ENCODE peak calls at places on chromosomes 4 and X, in six cellular contexts. K is brain microvascular endothelial cell, D is fibroblast of mammary gland, G is RWPE2, B is GM13977, F is left lung. L is an unnamed sample.

GRCh38 chr4:67871867-67872266 is 11.9 kb downstream of the TMPRSS11D start:
- DNase-seq in K (peak; percentile 39), D (peak; percentile 72), G (no peak), B (peak; percentile 26), F (no peak), L (peak; percentile 64)

GRCh38 chr4:99852199-99852718 is 35.6 kb downstream of the DAPP1 start:
- DNase-seq in K (no peak), D (no peak), G (no peak), B (no peak), F (no peak), L (no peak)

GRCh38 chrX:101617211-101618191 is at the start of gene ARMCX6:
- DNase-seq in K (peak; percentile 60), D (peak; percentile 74), G (no peak), B (peak; percentile 78), F (peak; percentile 92), L (peak; percentile 73)

GRCh38 chr4:189046642-189047041 is 894.0 kb upstream of the FRG1 start:
- DNase-seq in K (peak; percentile 16), D (peak; percentile 49), G (no peak), B (no peak), F (no peak), L (peak; percentile 36)

GRCh38 chr4:48033825-48034413 is 17.3 kb downstream of the NIPAL1 start:
- DNase-seq in K (peak; percentile 57), D (peak; percentile 16), G (no peak), B (no peak), F (no peak), L (no peak)

GRCh38 chrX:155768036-155768769 is 112.9 kb upstream of the VAMP7 start:
- DNase-seq in K (peak; percentile 13), D (peak; percentile 69), G (no peak), B (no peak), F (peak; percentile 53), L (peak; percentile 35)

GRCh38 chr4:657338-658030 is 16.6 kb downstream of the ATP5ME start:
- DNase-seq in K (no peak), D (no peak), G (peak; percentile 54), B (no peak), F (no peak), L (no peak)

GRCh38 chrX:44223150-44223549 is 120.3 kb downstream of the EFHC2 start:
- DNase-seq in K (peak; percentile 54), D (peak; percentile 80), G (no peak), B (no peak), F (no peak), L (peak; percentile 78)

GRCh38 chr4:2007804-2008670 is 737 bp downstream of the NELFA start:
- DNase-seq in K (no peak), D (peak; percentile 21), G (no peak), B (peak; percentile 40), F (peak; percentile 80), L (no peak)

GRCh38 chrX:14026121-14026520 is 3.6 kb downstream of the GEMIN8 start:
- DNase-seq in K (no peak), D (no peak), G (no peak), B (no peak), F (no peak), L (no peak)

GRCh38 chr4:184514121-184514988 is 40.0 kb upstream of the IRF2 start:
- DNase-seq in K (peak; percentile 87), D (peak; percentile 92), G (no peak), B (peak; percentile 86), F (peak; percentile 88), L (peak; percentile 86)

GRCh38 chr4:6991771-6992557 is 51.2 kb upstream of the TADA2B start:
- DNase-seq in K (peak; percentile 73), D (peak; percentile 94), G (no peak), B (no peak), F (no peak), L (peak; percentile 92)

GRCh38 chrX:130165181-130165702 is 399 bp downstream of the AIFM1 start:
- DNase-seq in K (peak; percentile 16), D (peak; percentile 56), G (no peak), B (no peak), F (no peak), L (no peak)

GRCh38 chr4:117429506-117429905 is 344.1 kb upstream of the TRAM1L1 start:
- DNase-seq in K (no peak), D (no peak), G (peak; percentile 16), B (no peak), F (peak; percentile 37), L (no peak)

GRCh38 chr4:117434424-117434823 is 349.0 kb upstream of the TRAM1L1 start:
- DNase-seq in K (no peak), D (no peak), G (no peak), B (no peak), F (no peak), L (no peak)

DNA sequence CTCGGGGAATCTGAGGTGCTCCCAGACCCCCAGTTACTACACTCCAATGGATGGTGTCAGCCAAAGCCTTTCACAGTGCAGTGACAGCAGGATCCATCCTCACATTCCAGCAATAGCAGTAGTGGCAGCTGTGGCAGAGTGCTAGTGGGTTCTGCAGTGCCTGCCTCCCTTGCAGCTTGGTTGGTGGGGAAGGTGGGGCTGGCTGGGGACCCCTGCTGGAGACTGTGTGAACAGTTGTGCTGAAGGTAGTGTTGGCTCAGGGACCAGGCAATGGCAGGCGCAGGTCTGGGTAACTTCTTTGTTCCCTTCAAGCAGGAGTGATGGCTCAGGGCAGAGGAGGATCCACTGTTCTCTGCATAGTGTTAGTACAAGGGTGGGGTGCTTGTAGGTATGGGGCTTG is 343.7 kb upstream of the TRAM1L1 start:
- DNase-seq in K (no peak), D (no peak), G (no peak), B (no peak), F (peak; percentile 24), L (no peak)
- TF ChIP-seq CTCF in K (peak; percentile 24), D (no peak), G (no peak), B (peak; percentile 13), F (no peak), L (no peak)

GRCh38 chrX:108298165-108298602 is 140.0 kb downstream of the COL4A6 start:
- DNase-seq in K (no peak), D (no peak), G (no peak), B (no peak), F (peak; percentile 35), L (no peak)

GRCh38 chrX:108299704-108300103 is 138.5 kb downstream of the COL4A6 start:
- DNase-seq in K (no peak), D (no peak), G (no peak), B (no peak), F (no peak), L (no peak)

GRCh38 chrX:108292053-108292452 is 146.2 kb downstream of the COL4A6 start:
- DNase-seq in K (no peak), D (no peak), G (no peak), B (no peak), F (no peak), L (no peak)

GRCh38 chrX:108299101-108299591 is 139.1 kb downstream of the COL4A6 start:
- DNase-seq in K (peak; percentile 40), D (peak; percentile 20), G (no peak), B (no peak), F (no peak), L (peak; percentile 43)

DNA sequence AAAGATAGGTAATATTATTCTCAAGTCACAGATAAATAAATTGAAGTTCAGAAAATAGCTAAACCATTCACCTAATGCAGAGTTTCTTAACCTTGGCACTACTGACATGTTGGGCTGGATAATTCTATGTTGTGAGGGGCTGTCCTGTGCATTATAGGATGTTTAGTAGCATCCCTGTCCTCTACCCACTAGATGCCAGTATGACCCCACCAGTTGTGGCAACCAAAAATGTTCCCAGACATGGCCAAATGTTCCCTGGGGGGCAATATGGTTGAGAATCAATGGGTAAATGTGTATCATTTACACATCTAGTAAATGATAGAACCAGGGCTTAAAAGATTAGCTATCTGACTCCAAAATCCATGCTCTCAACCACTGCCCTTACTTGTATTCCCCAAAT is 140.9 kb downstream of the COL4A6 start:
- DNase-seq in K (no peak), D (no peak), G (no peak), B (no peak), F (no peak), L (no peak)
- TF ChIP-seq CTCF in K (peak; percentile 22), D (peak; percentile 6), G (peak; percentile 27), B (no peak), F (no peak), L (no peak)

DNA sequence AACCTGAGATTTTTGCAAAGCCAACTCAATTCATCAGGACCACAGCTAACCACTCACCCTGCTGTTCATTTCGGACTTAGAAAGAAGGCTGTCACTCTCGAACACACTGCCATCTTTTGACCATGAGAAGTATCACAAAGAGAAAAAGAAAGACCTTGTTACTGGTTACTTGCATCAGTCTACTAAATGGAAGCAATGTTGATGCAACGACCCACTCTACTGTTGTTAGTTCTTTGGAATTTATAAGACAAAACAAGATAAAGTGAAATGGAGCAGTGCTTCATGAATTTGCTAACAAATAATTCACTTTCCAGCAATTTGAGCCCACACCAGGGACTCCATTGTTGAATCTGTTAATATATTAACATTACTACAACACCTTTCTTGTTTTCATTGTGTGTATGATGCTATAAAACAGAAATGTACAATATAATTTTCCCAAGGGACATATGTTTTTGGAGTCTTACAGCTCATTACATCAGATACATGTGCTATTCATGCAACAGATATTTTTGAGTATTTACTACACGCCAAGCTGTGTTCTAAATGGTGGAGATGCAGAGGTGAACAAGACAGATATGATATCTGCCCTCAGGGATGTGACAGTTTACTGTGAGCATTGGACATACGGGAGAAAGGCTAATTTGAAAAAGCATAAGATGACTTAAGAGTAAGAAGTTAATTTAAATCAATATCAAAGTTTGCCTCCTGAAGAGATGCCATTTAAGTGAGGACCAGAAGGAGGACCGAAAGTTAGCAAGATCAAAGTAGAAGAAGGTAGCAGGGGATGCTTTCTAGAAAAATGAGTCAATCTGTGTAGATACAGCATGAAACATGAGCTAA is 87.2 kb downstream of the AREG start:
- DNase-seq in K (peak; percentile 78), D (peak; percentile 92), G (no peak), B (peak; percentile 9), F (no peak), L (peak; percentile 90)
- TF ChIP-seq CTCF in K (peak; percentile 81), D (peak; percentile 82), G (peak; percentile 96), B (peak; percentile 60), F (peak; percentile 40), L (peak; percentile 68)

DNA sequence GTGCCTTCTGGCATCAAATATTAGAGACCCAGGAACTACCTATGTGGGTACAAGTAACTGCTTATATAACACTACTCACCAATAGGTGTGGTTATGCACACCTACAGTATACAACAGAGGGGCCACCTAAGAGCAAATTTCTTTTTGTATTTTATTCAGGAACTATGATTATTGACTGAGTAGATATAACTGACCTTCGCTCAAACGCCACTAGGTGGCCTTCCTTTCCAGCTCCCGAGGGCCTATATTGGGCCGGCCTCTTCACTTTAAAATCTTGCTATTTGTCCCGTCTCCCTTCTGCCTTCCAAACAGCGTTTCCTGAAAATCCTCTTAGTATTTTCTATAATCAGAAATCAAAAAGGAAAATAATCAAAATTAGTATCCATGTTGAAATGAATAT is 19.9 kb upstream of the PABPC5 start:
- DNase-seq in K (no peak), D (peak; percentile 11), G (no peak), B (no peak), F (no peak), L (no peak)
- TF ChIP-seq CTCF in K (no peak), D (peak; percentile 44), G (peak; percentile 26), B (peak; percentile 49), F (peak; percentile 49), L (peak; percentile 29)